ENCODE peak calls at places on chromosome 6, in six cellular contexts. A, U, V, Q, N and K are unnamed samples.
A peak's percentile ranks its signal among the peaks of the same experiment; 100 is the strongest.

GRCh38 chr6:37667050-37667814 is 30.5 kb downstream of the MDGA1 start:
- DNase-seq in V (no peak), Q (peak; percentile 49), N (no peak), A (no peak), U (no peak), K (no peak)

GRCh38 chr6:164359441-164359840 is 944.9 kb downstream of the QKI start:
- DNase-seq in U (no peak), V (no peak), Q (no peak), A (no peak), N (no peak), K (no peak)

GRCh38 chr6:109197061-109197460 is 101.8 kb downstream of the CEP57L1 start:
- DNase-seq in Q (no peak), N (no peak), U (no peak), V (no peak), A (no peak), K (no peak)

GRCh38 chr6:84103029-84103428 is 69.5 kb downstream of the MRAP2 start:
- DNase-seq in V (no peak), Q (no peak), U (no peak), A (peak; percentile 77), N (no peak), K (no peak)

GRCh38 chr6:39338406-39338805 is 15.9 kb upstream of the KCNK16 start:
- DNase-seq in N (no peak), U (no peak), A (no peak), V (no peak), Q (no peak), K (no peak)

GRCh38 chr6:146931214-146931613 is 273.0 kb upstream of the STXBP5 start:
- DNase-seq in Q (peak; percentile 19), U (no peak), A (no peak), V (no peak), N (no peak), K (no peak)

GRCh38 chr6:139014945-139015344 is 13.6 kb upstream of the ABRACL start:
- DNase-seq in V (no peak), U (no peak), A (no peak), N (no peak), Q (no peak), K (no peak)

GRCh38 chr6:79070206-79070825 is 7.7 kb downstream of the PHIP start:
- DNase-seq in V (no peak), U (no peak), A (no peak), Q (peak; percentile 33), N (no peak), K (no peak)

GRCh38 chr6:155171109-155171746 is 92.6 kb upstream of the CLDN20 start:
- DNase-seq in A (peak; percentile 92), V (peak; percentile 89), Q (peak; percentile 91), N (no peak), U (no peak), K (no peak)

GRCh38 chr6:98944598-98945011 is 3.1 kb downstream of the FBXL4 start:
- DNase-seq in V (no peak), N (no peak), Q (peak; percentile 41), U (no peak), A (peak; percentile 2), K (no peak)

GRCh38 chr6:33296797-33297405 is 1.8 kb downstream of the RGL2 start:
- DNase-seq in A (no peak), N (no peak), V (no peak), Q (no peak), U (no peak), K (no peak)
- H3K27ac ChIP-seq in A (no peak overlapping the region), N (peak overlapping the region; percentile 95), V (no peak overlapping the region), Q (no peak overlapping the region), U (no peak overlapping the region), K (no peak overlapping the region)

GRCh38 chr6:33872761-33873160 is 69.0 kb upstream of the MLN start:
- DNase-seq in U (no peak), V (no peak), N (no peak), A (no peak), Q (no peak), K (no peak)
- H3K27ac ChIP-seq in U (no peak overlapping the region), V (no peak overlapping the region), N (no peak overlapping the region), A (no peak overlapping the region), Q (no peak overlapping the region), K (no peak overlapping the region)

GRCh38 chr6:43733471-43734293 is 36.3 kb upstream of the VEGFA start:
- DNase-seq in V (no peak), N (no peak), U (no peak), Q (no peak), A (no peak), K (no peak)
- H3K27ac ChIP-seq in V (no peak overlapping the region), N (no peak overlapping the region), U (no peak overlapping the region), Q (no peak overlapping the region), A (no peak overlapping the region), K (no peak overlapping the region)

GRCh38 chr6:46947497-46947896 is 25.8 kb upstream of the ADGRF5 start:
- DNase-seq in N (no peak), V (no peak), U (no peak), Q (no peak), A (no peak), K (no peak)
- H3K27ac ChIP-seq in N (no peak overlapping the region), V (no peak overlapping the region), U (no peak overlapping the region), Q (no peak overlapping the region), A (no peak overlapping the region), K (no peak overlapping the region)

GRCh38 chr6:31272431-31272830 is 539 bp upstream of the HLA-C start:
- DNase-seq in A (no peak), N (no peak), Q (peak; percentile 14), U (peak; percentile 2), V (no peak), K (peak; percentile 8)
- H3K27ac ChIP-seq in A (no peak overlapping the region), N (peak overlapping the region; percentile 89), Q (peak overlapping the region; percentile 93), U (no peak overlapping the region), V (no peak overlapping the region), K (no peak overlapping the region)

DNA sequence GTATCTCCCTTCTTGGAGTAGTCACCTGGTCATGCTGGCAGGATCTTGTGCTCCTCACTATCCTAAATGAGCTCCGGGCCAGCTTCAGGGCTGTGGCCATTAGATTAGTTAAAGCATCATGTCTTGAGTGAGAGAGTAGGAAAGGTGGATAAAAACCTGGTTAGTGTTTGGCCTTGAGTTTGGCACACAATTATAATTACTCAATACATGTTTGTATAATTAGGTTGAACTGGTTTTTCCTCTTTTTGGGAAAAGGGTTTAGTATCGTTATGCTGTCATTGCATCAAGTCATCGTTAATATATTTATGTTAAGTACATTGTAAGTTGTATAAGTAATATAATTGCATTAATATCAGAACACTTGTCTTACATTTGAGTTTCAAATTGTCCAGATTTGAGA is 126.3 kb downstream of the CDKAL1 start:
- DNase-seq in Q (no peak), N (no peak), V (no peak), U (no peak), A (no peak), K (no peak)
- H3K27ac ChIP-seq in Q (no peak overlapping the region), N (no peak overlapping the region), V (no peak overlapping the region), U (no peak overlapping the region), A (peak overlapping the region; percentile 73), K (no peak overlapping the region)

DNA sequence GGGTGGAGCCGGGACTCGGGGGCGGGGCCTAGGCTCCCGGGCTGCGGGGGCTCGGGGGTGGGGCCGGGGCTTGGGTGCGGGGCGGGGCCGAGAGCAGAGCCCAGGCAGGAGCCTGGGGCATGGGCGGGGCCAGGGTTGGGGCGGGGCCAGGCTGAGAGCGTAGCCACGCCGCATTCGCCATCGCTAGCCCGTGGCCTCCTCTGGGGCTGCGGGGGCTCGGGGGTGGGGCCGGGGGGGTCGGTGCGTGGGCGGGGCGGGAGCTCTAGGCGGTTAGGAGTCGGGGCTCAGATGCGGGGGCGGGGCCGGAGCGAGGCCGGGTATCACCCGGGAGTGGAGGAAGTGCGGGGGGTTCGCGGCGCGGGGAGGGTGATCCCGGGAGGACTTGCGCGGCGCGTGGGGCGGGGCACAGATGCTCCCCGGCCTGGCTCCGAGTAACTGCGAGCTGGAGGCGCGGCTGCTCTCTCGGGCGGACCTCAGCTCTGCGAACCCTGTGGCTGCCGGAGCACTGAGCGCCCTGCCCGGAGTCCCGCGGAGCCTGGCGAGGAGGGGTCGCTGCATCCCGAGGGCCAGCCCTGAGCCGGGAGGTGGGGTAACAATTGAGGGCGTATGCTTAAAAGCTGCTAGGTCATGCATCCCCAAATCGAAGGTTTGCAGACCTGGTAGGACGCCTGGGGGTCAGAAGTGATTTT is 434 bp upstream of the ECI2 start:
- DNase-seq in Q (peak; percentile 95), V (peak; percentile 99), U (peak; percentile 95), N (peak; percentile 98), A (peak; percentile 96), K (peak; percentile 96)
- H3K27ac ChIP-seq in Q (peak overlapping the region; percentile 64), V (peak overlapping the region; percentile 77), U (no peak overlapping the region), N (peak overlapping the region; percentile 93), A (peak overlapping the region; percentile 75), K (no peak overlapping the region)

GRCh38 chr6:5278047-5278446 is 16.7 kb downstream of the FARS2 start:
- DNase-seq in U (no peak), Q (no peak), V (no peak), N (no peak), A (no peak), K (no peak)
- H3K27ac ChIP-seq in U (no peak overlapping the region), Q (no peak overlapping the region), V (no peak overlapping the region), N (no peak overlapping the region), A (no peak overlapping the region), K (no peak overlapping the region)

DNA sequence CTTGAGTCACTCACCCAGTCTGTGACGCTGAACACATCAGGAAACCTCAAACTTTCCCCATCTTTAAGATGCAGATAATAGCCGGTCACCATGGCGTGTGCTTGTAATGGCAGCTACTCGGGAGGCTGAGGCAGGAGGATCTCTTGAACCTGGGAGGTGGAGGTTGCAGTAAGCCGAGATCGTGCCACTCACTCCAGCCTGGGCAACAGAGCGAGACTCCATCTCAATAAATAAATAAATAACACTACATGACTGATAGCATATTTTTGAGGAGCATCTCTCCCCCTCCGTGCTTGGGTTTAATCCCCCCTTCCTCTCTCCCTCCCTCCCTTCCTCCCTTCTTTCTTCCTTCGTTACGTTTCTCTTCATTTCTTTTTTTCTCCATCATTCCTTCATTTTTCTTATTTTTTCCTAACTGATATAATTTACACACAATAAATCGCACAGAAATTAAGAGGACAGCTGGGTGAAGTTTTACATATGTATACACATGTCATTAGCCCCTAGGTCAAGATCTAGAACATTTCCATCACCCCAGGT is 51.3 kb upstream of the EZR start:
- DNase-seq in V (no peak), A (no peak), N (no peak), U (no peak), Q (no peak), K (no peak)
- H3K27ac ChIP-seq in V (no peak overlapping the region), A (peak overlapping the region; percentile 97), N (peak overlapping the region; percentile 74), U (no peak overlapping the region), Q (peak overlapping the region; percentile 89), K (no peak overlapping the region)

GRCh38 chr6:89970609-89971337 is 76.5 kb downstream of the GJA10 start:
- DNase-seq in U (peak; percentile 64), N (peak; percentile 53), A (peak; percentile 77), V (no peak), Q (peak; percentile 78), K (peak; percentile 76)
- H3K27ac ChIP-seq in U (no peak overlapping the region), N (no peak overlapping the region), A (no peak overlapping the region), V (no peak overlapping the region), Q (no peak overlapping the region), K (no peak overlapping the region)